ENCODE peak calls at places on chromosomes 13 and 19, in six cellular contexts. One of them, this sample, is unnamed.

GRCh38 chr13:110027470-110028240 is 241.3 kb upstream of the IRS2 start:
- DNase-seq in Right ventricle myocardium superior: no peak
- DNase-seq in psoas muscle: no peak
- DNase-seq in activated T-cell treated with anti-CD3 and anti-CD28 coated beads, Interleukin-2, amount 50 U/mL, for 1 hour: no peak
- DNase-seq in NCI-H510A treated with DMSO at 0.1 percent for 48 hours: no peak
- DNase-seq in heart right ventricle: no peak
- DNase-seq in this sample: no peak

GRCh38 chr13:40389081-40389641 is 277.3 kb downstream of the FOXO1 start:
- DNase-seq in psoas muscle: no peak
- DNase-seq in heart right ventricle: no peak
- DNase-seq in activated T-cell treated with anti-CD3 and anti-CD28 coated beads, Interleukin-2, amount 50 U/mL, for 1 hour: no peak
- DNase-seq in Right ventricle myocardium superior: no peak
- DNase-seq in NCI-H510A treated with DMSO at 0.1 percent for 48 hours: no peak
- DNase-seq in this sample: no peak

GRCh38 chr13:34413538-34414210 is 528.4 kb upstream of the NBEA start:
- DNase-seq in psoas muscle: no peak
- DNase-seq in activated T-cell treated with anti-CD3 and anti-CD28 coated beads, Interleukin-2, amount 50 U/mL, for 1 hour: no peak
- DNase-seq in NCI-H510A treated with DMSO at 0.1 percent for 48 hours: no peak
- DNase-seq in Right ventricle myocardium superior: no peak
- DNase-seq in heart right ventricle: no peak
- DNase-seq in this sample: no peak

GRCh38 chr19:13024126-13024957 is 29.1 kb downstream of the NFIX start:
- DNase-seq in heart right ventricle: no peak
- DNase-seq in activated T-cell treated with anti-CD3 and anti-CD28 coated beads, Interleukin-2, amount 50 U/mL, for 1 hour: no peak
- DNase-seq in NCI-H510A treated with DMSO at 0.1 percent for 48 hours: peak
- DNase-seq in psoas muscle: peak
- DNase-seq in Right ventricle myocardium superior: no peak
- DNase-seq in this sample: no peak

GRCh38 chr19:37931941-37932655 is 25.1 kb downstream of the SIPA1L3 start:
- DNase-seq in activated T-cell treated with anti-CD3 and anti-CD28 coated beads, Interleukin-2, amount 50 U/mL, for 1 hour: no peak
- DNase-seq in NCI-H510A treated with DMSO at 0.1 percent for 48 hours: peak
- DNase-seq in heart right ventricle: peak
- DNase-seq in Right ventricle myocardium superior: peak
- DNase-seq in psoas muscle: peak
- DNase-seq in this sample: peak

GRCh38 chr13:65417953-65418352 is 1812.2 kb downstream of the PCDH9 start:
- DNase-seq in NCI-H510A treated with DMSO at 0.1 percent for 48 hours: no peak
- DNase-seq in heart right ventricle: no peak
- DNase-seq in activated T-cell treated with anti-CD3 and anti-CD28 coated beads, Interleukin-2, amount 50 U/mL, for 1 hour: no peak
- DNase-seq in psoas muscle: no peak
- DNase-seq in Right ventricle myocardium superior: no peak
- DNase-seq in this sample: no peak

GRCh38 chr19:16398530-16399241 is 73.1 kb downstream of the EPS15L1 start:
- DNase-seq in activated T-cell treated with anti-CD3 and anti-CD28 coated beads, Interleukin-2, amount 50 U/mL, for 1 hour: no peak
- DNase-seq in Right ventricle myocardium superior: peak
- DNase-seq in psoas muscle: no peak
- DNase-seq in NCI-H510A treated with DMSO at 0.1 percent for 48 hours: no peak
- DNase-seq in heart right ventricle: no peak
- DNase-seq in this sample: no peak

GRCh38 chr13:66886248-66886647 is 343.9 kb downstream of the PCDH9 start:
- DNase-seq in NCI-H510A treated with DMSO at 0.1 percent for 48 hours: peak
- DNase-seq in Right ventricle myocardium superior: no peak
- DNase-seq in heart right ventricle: no peak
- DNase-seq in activated T-cell treated with anti-CD3 and anti-CD28 coated beads, Interleukin-2, amount 50 U/mL, for 1 hour: no peak
- DNase-seq in psoas muscle: no peak
- DNase-seq in this sample: no peak

GRCh38 chr19:2207008-2207407 is 29.1 kb downstream of the PLEKHJ1 start:
- DNase-seq in Right ventricle myocardium superior: no peak
- DNase-seq in psoas muscle: no peak
- DNase-seq in activated T-cell treated with anti-CD3 and anti-CD28 coated beads, Interleukin-2, amount 50 U/mL, for 1 hour: no peak
- DNase-seq in NCI-H510A treated with DMSO at 0.1 percent for 48 hours: no peak
- DNase-seq in heart right ventricle: no peak
- DNase-seq in this sample: no peak

GRCh38 chr19:11375143-11375948 is 880 bp downstream of the SWSAP1 start:
- DNase-seq in NCI-H510A treated with DMSO at 0.1 percent for 48 hours: peak
- DNase-seq in heart right ventricle: peak
- DNase-seq in activated T-cell treated with anti-CD3 and anti-CD28 coated beads, Interleukin-2, amount 50 U/mL, for 1 hour: peak
- DNase-seq in psoas muscle: peak
- DNase-seq in Right ventricle myocardium superior: peak
- DNase-seq in this sample: peak

GRCh38 chr19:7863157-7863970 is 10.8 kb downstream of the PRR36 start:
- DNase-seq in heart right ventricle: no peak
- DNase-seq in Right ventricle myocardium superior: no peak
- DNase-seq in activated T-cell treated with anti-CD3 and anti-CD28 coated beads, Interleukin-2, amount 50 U/mL, for 1 hour: no peak
- DNase-seq in NCI-H510A treated with DMSO at 0.1 percent for 48 hours: peak
- DNase-seq in psoas muscle: no peak
- DNase-seq in this sample: no peak

GRCh38 chr19:1676351-1677266 is 24.2 kb upstream of the TCF3 start:
- DNase-seq in NCI-H510A treated with DMSO at 0.1 percent for 48 hours: no peak
- DNase-seq in heart right ventricle: no peak
- DNase-seq in activated T-cell treated with anti-CD3 and anti-CD28 coated beads, Interleukin-2, amount 50 U/mL, for 1 hour: no peak
- DNase-seq in psoas muscle: no peak
- DNase-seq in Right ventricle myocardium superior: no peak
- DNase-seq in this sample: no peak

GRCh38 chr19:1097810-1098176 is 2.6 kb upstream of the POLR2E start:
- DNase-seq in activated T-cell treated with anti-CD3 and anti-CD28 coated beads, Interleukin-2, amount 50 U/mL, for 1 hour: no peak
- DNase-seq in psoas muscle: no peak
- DNase-seq in heart right ventricle: peak
- DNase-seq in Right ventricle myocardium superior: no peak
- DNase-seq in NCI-H510A treated with DMSO at 0.1 percent for 48 hours: peak
- DNase-seq in this sample: no peak

GRCh38 chr13:76380436-76381065 is 505.7 kb downstream of the KCTD12 start:
- DNase-seq in heart right ventricle: no peak
- DNase-seq in activated T-cell treated with anti-CD3 and anti-CD28 coated beads, Interleukin-2, amount 50 U/mL, for 1 hour: no peak
- DNase-seq in Right ventricle myocardium superior: no peak
- DNase-seq in psoas muscle: no peak
- DNase-seq in NCI-H510A treated with DMSO at 0.1 percent for 48 hours: no peak
- DNase-seq in this sample: no peak

This sample was measured in left cardiac atrium.